ENCODE peak calls at places on chromosomes 5 and 9, in nine cellular contexts. Y is naive thymus-derived CD4-positive, alpha-beta T cell; J is H9; R is ovary; U is stomach; E is HepG2; I is heart left ventricle; A is transverse colon; S is SK-N-SH. G is an unnamed sample. For H3K27me3, the result is how much of the 10 kb centered on the place peaks cover.

GRCh38 chr9:111798786-111799185 is 4.0 kb upstream of the SHOC1 start:
- DNase-seq in Y (no peak), J (no peak), R (no peak), U (no peak), E (no peak), I (no peak), A (no peak), S (no peak), G (no peak)

GRCh38 chr5:58066557-58066956 is 393.3 kb downstream of the PLK2 start:
- DNase-seq in Y (no peak), J (no peak), R (no peak), U (no peak), E (no peak), I (no peak), A (no peak), S (no peak), G (no peak)

GRCh38 chr9:31700252-31701045 is 684.0 kb upstream of the ACO1 start:
- DNase-seq in Y (no peak), J (no peak), R (no peak), U (no peak), E (no peak), I (no peak), A (no peak), S (no peak), G (no peak)

GRCh38 chr9:91948423-91949292 is 1.4 kb downstream of the ROR2 start:
- DNase-seq in Y (peak), J (peak), R (peak), U (peak), E (no peak), I (no peak), A (peak), S (peak), G (peak)

GRCh38 chr5:162067138-162067537 is 435 bp upstream of the GABRG2 start:
- DNase-seq in Y (no peak), J (no peak), R (no peak), U (no peak), E (no peak), I (no peak), A (no peak), S (no peak), G (no peak)

GRCh38 chr5:118637947-118638670 is 350.2 kb downstream of the DTWD2 start:
- DNase-seq in Y (no peak), J (no peak), R (no peak), U (peak), E (no peak), I (no peak), A (no peak), S (no peak), G (no peak)

GRCh38 chr9:5355817-5356216 is 16.1 kb upstream of the RLN1 start:
- DNase-seq in Y (no peak), J (no peak), R (no peak), U (no peak), E (no peak), I (no peak), A (no peak), S (no peak), G (no peak)

GRCh38 chr5:140108093-140109049 is 5.5 kb upstream of the PURA start:
- DNase-seq in Y (peak), J (peak), R (peak), U (peak), E (no peak), I (peak), A (peak), S (peak), G (peak)

GRCh38 chr5:136522217-136522956 is 157.0 kb upstream of the TRPC7 start:
- DNase-seq in Y (no peak), J (no peak), R (no peak), U (no peak), E (no peak), I (no peak), A (no peak), S (no peak), G (peak)

GRCh38 chr9:104772707-104773106 is 8.8 kb downstream of the NIPSNAP3B start:
- DNase-seq in Y (no peak), J (no peak), R (no peak), U (no peak), E (no peak), I (no peak), A (no peak), S (no peak), G (peak)

GRCh38 chr9:127919253-127919815 is 2.5 kb upstream of the ST6GALNAC4 start:
- DNase-seq in Y (no peak), J (no peak), R (peak), U (peak), E (peak), I (peak), A (peak), S (no peak), G (no peak)

GRCh38 chr9:93592389-93593021 is 16.1 kb downstream of the PHF2 start:
- DNase-seq in Y (no peak), J (peak), R (no peak), U (no peak), E (peak), I (no peak), A (no peak), S (no peak), G (peak)

GRCh38 chr5:144457160-144457559 is 286.5 kb downstream of the KCTD16 start:
- DNase-seq in Y (no peak), J (peak), R (no peak), U (no peak), E (no peak), I (no peak), A (no peak), S (no peak), G (no peak)

DNA sequence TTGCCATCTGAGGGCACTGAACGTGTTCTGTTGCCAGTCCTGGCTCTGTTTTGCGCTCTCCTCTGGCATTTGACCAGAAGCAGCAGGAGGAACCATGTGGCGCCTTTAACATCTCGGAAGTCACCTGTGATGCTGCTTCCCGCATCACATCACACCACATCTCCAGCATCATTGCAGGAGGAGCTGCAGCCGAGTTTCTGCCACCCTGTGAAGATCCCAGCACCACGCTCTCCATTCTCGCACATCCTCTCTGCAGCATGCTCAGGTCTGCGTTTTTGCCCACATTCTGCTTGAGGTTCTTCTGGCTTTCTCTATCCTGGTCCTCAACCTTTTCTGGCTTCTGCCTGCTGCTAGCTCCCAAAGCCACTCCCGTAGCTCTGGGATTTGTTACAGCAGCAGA is 11.0 kb upstream of the IRX4 start:
- DNase-seq in Y (no peak), J (no peak), R (no peak), U (no peak), E (no peak), I (peak), A (no peak), S (no peak), G (no peak)
- H3K27me3 ChIP-seq in Y (under half), J (under half), R (under half), U (half or more), E (half or more), I (under half), A (under half), S (half or more), G (half or more)

GRCh38 chr5:113090336-113091106 is 113.9 kb downstream of the DCP2 start:
- DNase-seq in Y (no peak), J (no peak), R (peak), U (no peak), E (no peak), I (peak), A (no peak), S (peak), G (no peak)
- H3K27ac ChIP-seq in Y (no peak), J (no peak), R (peak), U (no peak), E (no peak), I (peak), A (no peak), S (no peak), G (no peak)

DNA sequence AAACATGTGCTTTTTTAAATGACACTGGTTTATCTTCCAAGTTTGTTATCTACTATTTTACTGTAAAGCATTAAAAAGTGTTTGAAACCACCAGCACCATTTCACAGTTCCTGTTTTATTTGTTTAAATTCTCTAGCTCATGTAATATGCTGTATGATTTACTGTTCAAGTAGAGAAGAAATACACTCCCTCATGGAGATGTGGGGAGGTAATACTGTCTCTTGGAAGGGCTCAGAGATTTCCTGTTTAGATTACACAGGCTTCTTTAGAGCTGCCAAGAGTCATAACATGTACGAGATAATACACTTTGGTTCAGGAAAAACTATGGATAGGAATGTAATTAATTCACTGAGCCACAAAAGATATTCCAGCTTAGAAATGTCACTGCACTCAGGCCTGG is 135.0 kb upstream of the CCDC152 start:
- DNase-seq in Y (no peak), J (no peak), R (no peak), U (no peak), E (no peak), I (no peak), A (no peak), S (no peak), G (no peak)
- H3K27me3 ChIP-seq in Y (under half), J (under half), R (under half), U (under half), E (under half), I (under half), A (under half), S (under half), G (under half)

GRCh38 chr5:55933377-55934116 is 61.2 kb downstream of the IL6ST start:
- DNase-seq in Y (no peak), J (no peak), R (no peak), U (no peak), E (no peak), I (no peak), A (no peak), S (no peak), G (no peak)
- H3K27ac ChIP-seq in Y (no peak), J (no peak), R (no peak), U (no peak), E (peak), I (no peak), A (no peak), S (no peak), G (no peak)

GRCh38 chr5:71714911-71715310 is 4.2 kb upstream of the CARTPT start:
- DNase-seq in Y (no peak), J (no peak), R (no peak), U (no peak), E (no peak), I (no peak), A (no peak), S (no peak), G (no peak)

DNA sequence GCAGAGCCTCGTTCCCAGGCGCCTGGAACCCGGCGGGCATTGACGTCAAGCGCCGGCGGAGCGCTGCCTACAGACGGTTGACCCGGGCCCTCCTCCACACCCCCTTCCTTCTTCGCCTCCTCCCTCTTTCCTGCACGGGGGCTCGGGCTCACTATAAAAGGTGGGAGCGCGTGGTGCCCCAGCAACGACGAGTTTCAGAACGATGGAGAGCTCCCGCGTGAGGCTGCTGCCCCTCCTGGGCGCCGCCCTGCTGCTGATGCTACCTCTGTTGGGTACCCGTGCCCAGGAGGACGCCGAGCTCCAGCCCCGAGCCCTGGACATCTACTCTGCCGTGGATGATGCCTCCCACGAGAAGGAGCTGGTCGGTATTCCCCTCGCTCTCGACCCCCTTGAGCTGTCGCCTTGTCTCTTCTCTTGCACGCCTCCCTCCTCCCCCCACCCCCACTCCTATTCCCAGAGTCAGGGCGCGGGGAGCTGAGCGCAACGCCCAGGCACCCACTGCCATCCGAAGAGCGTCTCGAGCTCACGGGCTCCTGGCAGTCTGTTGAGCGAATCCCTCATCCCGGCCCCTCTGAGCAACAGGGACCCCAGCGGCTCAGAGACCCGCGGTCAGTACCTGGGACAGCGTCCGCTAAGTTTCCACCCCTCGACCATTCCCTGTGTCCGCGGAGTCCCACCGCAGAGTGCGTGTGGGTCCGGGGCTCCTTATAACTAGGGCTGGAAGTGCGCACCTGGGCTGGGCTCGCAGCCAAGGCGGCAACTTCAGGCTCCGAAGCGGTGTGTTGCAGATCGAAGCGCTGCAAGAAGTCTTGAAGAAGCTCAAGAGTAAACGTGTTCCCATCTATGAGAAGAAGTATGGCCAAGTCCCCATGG is at the start of gene CARTPT:
- DNase-seq in Y (no peak), J (peak), R (no peak), U (no peak), E (no peak), I (no peak), A (no peak), S (peak), G (no peak)
- H3K27me3 ChIP-seq in Y (under half), J (under half), R (under half), U (half or more), E (under half), I (under half), A (half or more), S (under half), G (under half)

G was measured in WERI-Rb-1.